ENCODE peak calls at places on chromosomes 16 and 17, in ten cellular contexts. W is GOT3; G is prostate gland; Z is T-cell; S is fibroblast of lung; U is neural progenitor cell; C is mesenchymal stem cell; A is NCI-H82; T is AG08396; Q is CD4-positive, alpha-beta T cell. Y is an unnamed sample.
A peak's percentile ranks its signal among the peaks of the same experiment; 100 is the strongest.

GRCh38 chr17:63419949-63420867 is 25.9 kb downstream of the CYB561 start:
- DNase-seq in Q (peak; percentile 28), U (no peak), W (no peak), C (no peak), S (no peak), G (no peak), Z (peak; percentile 38), T (no peak), A (no peak), Y (peak; percentile 59)

GRCh38 chr17:258045-258734 is 76.7 kb upstream of the DOC2B start:
- DNase-seq in U (no peak), T (no peak), A (no peak), G (no peak), C (no peak), Z (no peak), Q (no peak), S (no peak), W (no peak), Y (no peak)

GRCh38 chr17:81020767-81021497 is 14.0 kb upstream of the BAIAP2 start:
- DNase-seq in C (no peak), T (peak; percentile 76), S (peak; percentile 83), G (no peak), U (no peak), W (no peak), Z (no peak), A (no peak), Q (no peak), Y (no peak)

GRCh38 chr17:29873476-29873875 is 56.6 kb downstream of the SSH2 start:
- DNase-seq in U (no peak), Z (no peak), T (no peak), Q (no peak), S (no peak), C (no peak), G (no peak), W (no peak), A (no peak), Y (no peak)

GRCh38 chr17:4950075-4950756 is 703 bp upstream of the ENO3 start:
- DNase-seq in G (no peak), U (peak; percentile 72), C (no peak), Z (no peak), W (no peak), Q (peak; percentile 44), A (peak; percentile 71), T (no peak), S (no peak), Y (no peak)

GRCh38 chr17:49508061-49508865 is 13.2 kb downstream of the NGFR start:
- DNase-seq in G (peak; percentile 90), Q (no peak), C (no peak), S (no peak), U (peak; percentile 72), A (no peak), Z (no peak), T (no peak), W (no peak), Y (no peak)

GRCh38 chr17:15659663-15660062 is 24.4 kb downstream of the TRIM16 start:
- DNase-seq in W (no peak), Z (no peak), S (peak; percentile 47), A (no peak), G (no peak), T (no peak), C (no peak), U (no peak), Q (no peak), Y (no peak)

GRCh38 chr16:86571197-86571915 is 4.7 kb downstream of the FOXC2 start:
- DNase-seq in U (no peak), T (no peak), A (no peak), W (no peak), S (no peak), Q (no peak), C (no peak), Z (no peak), G (no peak), Y (no peak)

GRCh38 chr17:29514792-29515191 is 52.0 kb downstream of the ABHD15 start:
- DNase-seq in U (no peak), Z (no peak), C (no peak), G (no peak), T (no peak), A (no peak), S (peak; percentile 24), W (no peak), Q (no peak), Y (no peak)

GRCh38 chr17:81812571-81813370 is 8.8 kb downstream of the GCGR start:
- DNase-seq in S (no peak), Z (no peak), C (no peak), Q (no peak), W (no peak), G (no peak), T (no peak), A (no peak), U (no peak), Y (no peak)

GRCh38 chr17:48655913-48656312 is 29.8 kb upstream of the HOXB9 start:
- DNase-seq in S (no peak), C (no peak), Q (no peak), T (no peak), Z (no peak), W (no peak), U (no peak), A (no peak), G (no peak), Y (no peak)

GRCh38 chr16:27685802-27686201 is 135.9 kb downstream of the KATNIP start:
- DNase-seq in U (no peak), T (peak; percentile 51), Q (no peak), G (no peak), S (peak; percentile 36), C (peak; percentile 66), Z (no peak), A (peak; percentile 65), W (no peak), Y (no peak)

GRCh38 chr16:526181-527014 is 1.1 kb upstream of the CAPN15 start:
- DNase-seq in Z (no peak), C (peak; percentile 75), S (peak; percentile 49), A (peak; percentile 63), U (peak; percentile 78), G (no peak), W (no peak), T (peak; percentile 50), Q (no peak), Y (no peak)

Y was measured in T-helper 2 cell.